ENCODE peak calls at places on chromosomes 5 and 9, in six cellular contexts. Q is HT-29, P is LoVo, A is GM23248, L is A549, F is RWPE1. O is an unnamed sample.

GRCh38 chr9:79674052-79674777 is 102.5 kb downstream of the TLE4 start:
- DNase-seq in A (no peak), F (no peak), P (no peak), L (no peak), Q (no peak), O (no peak)

GRCh38 chr5:168562274-168562673 is 16.9 kb downstream of the PANK3 start:
- DNase-seq in Q (no peak), F (no peak), A (no peak), P (no peak), L (no peak), O (no peak)

GRCh38 chr9:5621327-5621726 is 7.6 kb upstream of the RIC1 start:
- DNase-seq in L (peak), Q (no peak), P (peak), A (peak), F (no peak), O (no peak)

GRCh38 chr5:135221187-135221473 is 177.9 kb downstream of the MACROH2A1 start:
- DNase-seq in P (no peak), L (no peak), Q (no peak), F (no peak), A (peak), O (no peak)

GRCh38 chr5:176629853-176630680 is at the start of the genes EIF4E1B and SNCB:
- DNase-seq in A (peak), Q (no peak), P (no peak), L (peak), F (peak), O (peak)

GRCh38 chr5:121273818-121274433 is 577.8 kb upstream of the FTMT start:
- DNase-seq in A (peak), P (peak), L (peak), Q (peak), F (peak), O (peak)

GRCh38 chr5:54915466-54916027 is 69.8 kb downstream of the ESM1 start:
- DNase-seq in Q (no peak), L (no peak), A (no peak), F (no peak), P (no peak), O (no peak)

GRCh38 chr5:57736716-57737115 is 254.1 kb upstream of the ACTBL2 start:
- DNase-seq in P (no peak), A (peak), F (no peak), Q (no peak), L (no peak), O (no peak)

GRCh38 chr9:108053555-108054061 is 564.0 kb upstream of the KLF4 start:
- DNase-seq in A (peak), Q (peak), L (no peak), F (no peak), P (peak), O (peak)

GRCh38 chr5:103690676-103691075 is 128.1 kb upstream of the NUDT12 start:
- DNase-seq in L (no peak), F (no peak), A (no peak), P (no peak), Q (no peak), O (no peak)

GRCh38 chr5:86617756-86618577 is at the start of gene COX7C:
- DNase-seq in F (peak), P (peak), L (peak), A (peak), Q (peak), O (peak)

O was measured in AG08395.